ENCODE peak calls at places on chromosomes 1 and 21, in six cellular contexts. One of them, this sample, is unnamed.

GRCh38 chr1:203402609-203403337 is 51.9 kb upstream of the FMOD start:
- DNase-seq in CD8-positive, alpha-beta memory T cell: no peak
- DNase-seq in stimulated activated effector memory CD8-positive, alpha-beta T cell treated with anti-CD3 and anti-CD28 coated beads, Interleukin-12 subunit alpha, Interleukin-12 subunit beta, amount 100 ng/mL, for 72 hours: no peak
- DNase-seq in retina: no peak
- DNase-seq in non-pigmented ciliary epithelial cell: peak; percentile 38
- DNase-seq in H9: no peak
- DNase-seq in this sample: no peak

GRCh38 chr1:110787328-110788071 is 85.4 kb upstream of the CD53 start:
- DNase-seq in H9: no peak
- DNase-seq in retina: no peak
- DNase-seq in non-pigmented ciliary epithelial cell: no peak
- DNase-seq in CD8-positive, alpha-beta memory T cell: peak; percentile 77
- DNase-seq in stimulated activated effector memory CD8-positive, alpha-beta T cell treated with anti-CD3 and anti-CD28 coated beads, Interleukin-12 subunit alpha, Interleukin-12 subunit beta, amount 100 ng/mL, for 72 hours: no peak
- DNase-seq in this sample: peak; percentile 76

GRCh38 chr1:167454304-167454928 is 63.9 kb downstream of the CD247 start:
- DNase-seq in non-pigmented ciliary epithelial cell: no peak
- DNase-seq in H9: peak; percentile 66
- DNase-seq in retina: no peak
- DNase-seq in stimulated activated effector memory CD8-positive, alpha-beta T cell treated with anti-CD3 and anti-CD28 coated beads, Interleukin-12 subunit alpha, Interleukin-12 subunit beta, amount 100 ng/mL, for 72 hours: no peak
- DNase-seq in CD8-positive, alpha-beta memory T cell: no peak
- DNase-seq in this sample: no peak

GRCh38 chr21:38965910-38966504 is 160.3 kb downstream of the ETS2 start:
- DNase-seq in non-pigmented ciliary epithelial cell: no peak
- DNase-seq in CD8-positive, alpha-beta memory T cell: no peak
- DNase-seq in H9: peak; percentile 83
- DNase-seq in stimulated activated effector memory CD8-positive, alpha-beta T cell treated with anti-CD3 and anti-CD28 coated beads, Interleukin-12 subunit alpha, Interleukin-12 subunit beta, amount 100 ng/mL, for 72 hours: no peak
- DNase-seq in retina: peak; percentile 38
- DNase-seq in this sample: no peak

GRCh38 chr1:8752921-8753713 is 64.3 kb downstream of the RERE start:
- DNase-seq in CD8-positive, alpha-beta memory T cell: no peak
- DNase-seq in non-pigmented ciliary epithelial cell: no peak
- DNase-seq in stimulated activated effector memory CD8-positive, alpha-beta T cell treated with anti-CD3 and anti-CD28 coated beads, Interleukin-12 subunit alpha, Interleukin-12 subunit beta, amount 100 ng/mL, for 72 hours: no peak
- DNase-seq in H9: no peak
- DNase-seq in retina: no peak
- DNase-seq in this sample: no peak

GRCh38 chr1:32241011-32241763 is 5.8 kb upstream of the FAM167B start:
- DNase-seq in CD8-positive, alpha-beta memory T cell: no peak
- DNase-seq in retina: peak; percentile 87
- DNase-seq in non-pigmented ciliary epithelial cell: no peak
- DNase-seq in H9: peak; percentile 76
- DNase-seq in stimulated activated effector memory CD8-positive, alpha-beta T cell treated with anti-CD3 and anti-CD28 coated beads, Interleukin-12 subunit alpha, Interleukin-12 subunit beta, amount 100 ng/mL, for 72 hours: no peak
- DNase-seq in this sample: no peak

GRCh38 chr1:44012411-44012810 is 18.9 kb downstream of the SLC6A9 start:
- DNase-seq in non-pigmented ciliary epithelial cell: no peak
- DNase-seq in CD8-positive, alpha-beta memory T cell: no peak
- DNase-seq in stimulated activated effector memory CD8-positive, alpha-beta T cell treated with anti-CD3 and anti-CD28 coated beads, Interleukin-12 subunit alpha, Interleukin-12 subunit beta, amount 100 ng/mL, for 72 hours: no peak
- DNase-seq in retina: no peak
- DNase-seq in H9: no peak
- DNase-seq in this sample: no peak

GRCh38 chr1:234477373-234478151 is 1.4 kb downstream of the TARBP1 start:
- DNase-seq in non-pigmented ciliary epithelial cell: no peak
- DNase-seq in H9: no peak
- DNase-seq in stimulated activated effector memory CD8-positive, alpha-beta T cell treated with anti-CD3 and anti-CD28 coated beads, Interleukin-12 subunit alpha, Interleukin-12 subunit beta, amount 100 ng/mL, for 72 hours: no peak
- DNase-seq in retina: no peak
- DNase-seq in CD8-positive, alpha-beta memory T cell: no peak
- DNase-seq in this sample: no peak

GRCh38 chr21:36461277-36461917 is 18.5 kb downstream of the CLDN14 start:
- DNase-seq in stimulated activated effector memory CD8-positive, alpha-beta T cell treated with anti-CD3 and anti-CD28 coated beads, Interleukin-12 subunit alpha, Interleukin-12 subunit beta, amount 100 ng/mL, for 72 hours: no peak
- DNase-seq in retina: no peak
- DNase-seq in non-pigmented ciliary epithelial cell: no peak
- DNase-seq in CD8-positive, alpha-beta memory T cell: no peak
- DNase-seq in H9: no peak
- DNase-seq in this sample: no peak

GRCh38 chr1:237864338-237865244 is 26.1 kb downstream of the ZP4 start:
- DNase-seq in non-pigmented ciliary epithelial cell: no peak
- DNase-seq in stimulated activated effector memory CD8-positive, alpha-beta T cell treated with anti-CD3 and anti-CD28 coated beads, Interleukin-12 subunit alpha, Interleukin-12 subunit beta, amount 100 ng/mL, for 72 hours: peak; percentile 11
- DNase-seq in CD8-positive, alpha-beta memory T cell: no peak
- DNase-seq in H9: peak; percentile 81
- DNase-seq in retina: peak; percentile 90
- DNase-seq in this sample: no peak

GRCh38 chr1:20753589-20753988 is 21.1 kb upstream of the SH2D5 start:
- DNase-seq in non-pigmented ciliary epithelial cell: no peak
- DNase-seq in retina: no peak
- DNase-seq in H9: no peak
- DNase-seq in stimulated activated effector memory CD8-positive, alpha-beta T cell treated with anti-CD3 and anti-CD28 coated beads, Interleukin-12 subunit alpha, Interleukin-12 subunit beta, amount 100 ng/mL, for 72 hours: no peak
- DNase-seq in CD8-positive, alpha-beta memory T cell: no peak
- DNase-seq in this sample: no peak

GRCh38 chr1:113388621-113389355 is 1.5 kb upstream of the MAGI3 start:
- DNase-seq in H9: no peak
- DNase-seq in CD8-positive, alpha-beta memory T cell: no peak
- DNase-seq in non-pigmented ciliary epithelial cell: no peak
- DNase-seq in stimulated activated effector memory CD8-positive, alpha-beta T cell treated with anti-CD3 and anti-CD28 coated beads, Interleukin-12 subunit alpha, Interleukin-12 subunit beta, amount 100 ng/mL, for 72 hours: no peak
- DNase-seq in retina: peak; percentile 39
- DNase-seq in this sample: no peak

GRCh38 chr1:230170610-230171009 is 103.6 kb downstream of the GALNT2 start:
- DNase-seq in H9: peak; percentile 18
- DNase-seq in non-pigmented ciliary epithelial cell: no peak
- DNase-seq in CD8-positive, alpha-beta memory T cell: no peak
- DNase-seq in stimulated activated effector memory CD8-positive, alpha-beta T cell treated with anti-CD3 and anti-CD28 coated beads, Interleukin-12 subunit alpha, Interleukin-12 subunit beta, amount 100 ng/mL, for 72 hours: no peak
- DNase-seq in retina: no peak
- DNase-seq in this sample: no peak

GRCh38 chr1:43432171-43432860 is 21.4 kb downstream of the HYI start:
- DNase-seq in CD8-positive, alpha-beta memory T cell: no peak
- DNase-seq in stimulated activated effector memory CD8-positive, alpha-beta T cell treated with anti-CD3 and anti-CD28 coated beads, Interleukin-12 subunit alpha, Interleukin-12 subunit beta, amount 100 ng/mL, for 72 hours: no peak
- DNase-seq in retina: no peak
- DNase-seq in non-pigmented ciliary epithelial cell: no peak
- DNase-seq in H9: no peak
- DNase-seq in this sample: no peak

GRCh38 chr1:47906009-47906432 is 91.2 kb downstream of the TRABD2B start:
- DNase-seq in retina: no peak
- DNase-seq in H9: no peak
- DNase-seq in CD8-positive, alpha-beta memory T cell: no peak
- DNase-seq in stimulated activated effector memory CD8-positive, alpha-beta T cell treated with anti-CD3 and anti-CD28 coated beads, Interleukin-12 subunit alpha, Interleukin-12 subunit beta, amount 100 ng/mL, for 72 hours: no peak
- DNase-seq in non-pigmented ciliary epithelial cell: no peak
- DNase-seq in this sample: no peak

GRCh38 chr1:206911064-206911663 is 10.6 kb downstream of the FCMR start:
- DNase-seq in retina: peak; percentile 65
- DNase-seq in CD8-positive, alpha-beta memory T cell: peak; percentile 42
- DNase-seq in stimulated activated effector memory CD8-positive, alpha-beta T cell treated with anti-CD3 and anti-CD28 coated beads, Interleukin-12 subunit alpha, Interleukin-12 subunit beta, amount 100 ng/mL, for 72 hours: no peak
- DNase-seq in non-pigmented ciliary epithelial cell: peak; percentile 32
- DNase-seq in H9: no peak
- DNase-seq in this sample: peak; percentile 47

GRCh38 chr1:181608386-181608785 is 125.1 kb downstream of the CACNA1E start:
- DNase-seq in H9: no peak
- DNase-seq in retina: no peak
- DNase-seq in non-pigmented ciliary epithelial cell: no peak
- DNase-seq in CD8-positive, alpha-beta memory T cell: no peak
- DNase-seq in stimulated activated effector memory CD8-positive, alpha-beta T cell treated with anti-CD3 and anti-CD28 coated beads, Interleukin-12 subunit alpha, Interleukin-12 subunit beta, amount 100 ng/mL, for 72 hours: no peak
- DNase-seq in this sample: no peak

GRCh38 chr1:42937836-42938595 is 20.7 kb downstream of the SLC2A1 start:
- DNase-seq in CD8-positive, alpha-beta memory T cell: peak; percentile 33
- DNase-seq in H9: no peak
- DNase-seq in retina: no peak
- DNase-seq in non-pigmented ciliary epithelial cell: no peak
- DNase-seq in stimulated activated effector memory CD8-positive, alpha-beta T cell treated with anti-CD3 and anti-CD28 coated beads, Interleukin-12 subunit alpha, Interleukin-12 subunit beta, amount 100 ng/mL, for 72 hours: no peak
- DNase-seq in this sample: no peak

GRCh38 chr1:151790940-151791651 is 796 bp upstream of the TDRKH start:
- DNase-seq in retina: no peak
- DNase-seq in non-pigmented ciliary epithelial cell: no peak
- DNase-seq in CD8-positive, alpha-beta memory T cell: no peak
- DNase-seq in stimulated activated effector memory CD8-positive, alpha-beta T cell treated with anti-CD3 and anti-CD28 coated beads, Interleukin-12 subunit alpha, Interleukin-12 subunit beta, amount 100 ng/mL, for 72 hours: no peak
- DNase-seq in H9: no peak
- DNase-seq in this sample: no peak

GRCh38 chr1:226360106-226360746 is 47.7 kb downstream of the PARP1 start:
- DNase-seq in non-pigmented ciliary epithelial cell: no peak
- DNase-seq in H9: no peak
- DNase-seq in stimulated activated effector memory CD8-positive, alpha-beta T cell treated with anti-CD3 and anti-CD28 coated beads, Interleukin-12 subunit alpha, Interleukin-12 subunit beta, amount 100 ng/mL, for 72 hours: no peak
- DNase-seq in retina: no peak
- DNase-seq in CD8-positive, alpha-beta memory T cell: no peak
- DNase-seq in this sample: no peak

GRCh38 chr1:119554188-119554587 is 47.2 kb downstream of the HSD3B1 start:
- DNase-seq in CD8-positive, alpha-beta memory T cell: no peak
- DNase-seq in H9: no peak
- DNase-seq in non-pigmented ciliary epithelial cell: peak; percentile 86
- DNase-seq in stimulated activated effector memory CD8-positive, alpha-beta T cell treated with anti-CD3 and anti-CD28 coated beads, Interleukin-12 subunit alpha, Interleukin-12 subunit beta, amount 100 ng/mL, for 72 hours: no peak
- DNase-seq in retina: no peak
- DNase-seq in this sample: no peak

GRCh38 chr21:35083246-35083645 is 34.1 kb upstream of the RUNX1 start:
- DNase-seq in stimulated activated effector memory CD8-positive, alpha-beta T cell treated with anti-CD3 and anti-CD28 coated beads, Interleukin-12 subunit alpha, Interleukin-12 subunit beta, amount 100 ng/mL, for 72 hours: no peak
- DNase-seq in CD8-positive, alpha-beta memory T cell: no peak
- DNase-seq in H9: no peak
- DNase-seq in retina: no peak
- DNase-seq in non-pigmented ciliary epithelial cell: no peak
- DNase-seq in this sample: no peak

GRCh38 chr1:21628798-21629393 is 40.3 kb downstream of the RAP1GAP start:
- DNase-seq in stimulated activated effector memory CD8-positive, alpha-beta T cell treated with anti-CD3 and anti-CD28 coated beads, Interleukin-12 subunit alpha, Interleukin-12 subunit beta, amount 100 ng/mL, for 72 hours: no peak
- DNase-seq in CD8-positive, alpha-beta memory T cell: no peak
- DNase-seq in H9: no peak
- DNase-seq in non-pigmented ciliary epithelial cell: no peak
- DNase-seq in retina: no peak
- DNase-seq in this sample: no peak

GRCh38 chr1:15139654-15140350 is 13.7 kb upstream of the TMEM51 start:
- DNase-seq in retina: peak; percentile 38
- DNase-seq in CD8-positive, alpha-beta memory T cell: no peak
- DNase-seq in stimulated activated effector memory CD8-positive, alpha-beta T cell treated with anti-CD3 and anti-CD28 coated beads, Interleukin-12 subunit alpha, Interleukin-12 subunit beta, amount 100 ng/mL, for 72 hours: no peak
- DNase-seq in H9: peak; percentile 62
- DNase-seq in non-pigmented ciliary epithelial cell: no peak
- DNase-seq in this sample: no peak

GRCh38 chr1:115281143-115281542 is 56.9 kb downstream of the NGF start:
- DNase-seq in stimulated activated effector memory CD8-positive, alpha-beta T cell treated with anti-CD3 and anti-CD28 coated beads, Interleukin-12 subunit alpha, Interleukin-12 subunit beta, amount 100 ng/mL, for 72 hours: no peak
- DNase-seq in CD8-positive, alpha-beta memory T cell: no peak
- DNase-seq in non-pigmented ciliary epithelial cell: no peak
- DNase-seq in H9: no peak
- DNase-seq in retina: no peak
- DNase-seq in this sample: no peak

GRCh38 chr1:204882479-204882878 is 11.8 kb downstream of the NFASC start:
- DNase-seq in stimulated activated effector memory CD8-positive, alpha-beta T cell treated with anti-CD3 and anti-CD28 coated beads, Interleukin-12 subunit alpha, Interleukin-12 subunit beta, amount 100 ng/mL, for 72 hours: no peak
- DNase-seq in H9: no peak
- DNase-seq in non-pigmented ciliary epithelial cell: no peak
- DNase-seq in retina: no peak
- DNase-seq in CD8-positive, alpha-beta memory T cell: no peak
- DNase-seq in this sample: no peak

GRCh38 chr1:84060781-84061180 is 61.8 kb upstream of the TTLL7 start:
- DNase-seq in retina: no peak
- DNase-seq in non-pigmented ciliary epithelial cell: no peak
- DNase-seq in stimulated activated effector memory CD8-positive, alpha-beta T cell treated with anti-CD3 and anti-CD28 coated beads, Interleukin-12 subunit alpha, Interleukin-12 subunit beta, amount 100 ng/mL, for 72 hours: no peak
- DNase-seq in H9: no peak
- DNase-seq in CD8-positive, alpha-beta memory T cell: no peak
- DNase-seq in this sample: no peak

GRCh38 chr1:91944087-91944486 is 5.1 kb upstream of the BRDT start:
- DNase-seq in CD8-positive, alpha-beta memory T cell: no peak
- DNase-seq in retina: no peak
- DNase-seq in stimulated activated effector memory CD8-positive, alpha-beta T cell treated with anti-CD3 and anti-CD28 coated beads, Interleukin-12 subunit alpha, Interleukin-12 subunit beta, amount 100 ng/mL, for 72 hours: no peak
- DNase-seq in H9: peak; percentile 37
- DNase-seq in non-pigmented ciliary epithelial cell: no peak
- DNase-seq in this sample: no peak

GRCh38 chr1:96116707-96117106 is 604.9 kb upstream of the PTBP2 start:
- DNase-seq in retina: peak; percentile 64
- DNase-seq in CD8-positive, alpha-beta memory T cell: no peak
- DNase-seq in non-pigmented ciliary epithelial cell: peak; percentile 60
- DNase-seq in stimulated activated effector memory CD8-positive, alpha-beta T cell treated with anti-CD3 and anti-CD28 coated beads, Interleukin-12 subunit alpha, Interleukin-12 subunit beta, amount 100 ng/mL, for 72 hours: no peak
- DNase-seq in H9: no peak
- DNase-seq in this sample: no peak

GRCh38 chr1:65946960-65947359 is 154.3 kb downstream of the PDE4B start:
- DNase-seq in retina: no peak
- DNase-seq in H9: no peak
- DNase-seq in CD8-positive, alpha-beta memory T cell: no peak
- DNase-seq in stimulated activated effector memory CD8-positive, alpha-beta T cell treated with anti-CD3 and anti-CD28 coated beads, Interleukin-12 subunit alpha, Interleukin-12 subunit beta, amount 100 ng/mL, for 72 hours: no peak
- DNase-seq in non-pigmented ciliary epithelial cell: no peak
- DNase-seq in this sample: no peak

GRCh38 chr1:26072305-26072704 is 4.9 kb upstream of the TRIM63 start:
- DNase-seq in H9: no peak
- DNase-seq in non-pigmented ciliary epithelial cell: no peak
- DNase-seq in stimulated activated effector memory CD8-positive, alpha-beta T cell treated with anti-CD3 and anti-CD28 coated beads, Interleukin-12 subunit alpha, Interleukin-12 subunit beta, amount 100 ng/mL, for 72 hours: no peak
- DNase-seq in CD8-positive, alpha-beta memory T cell: no peak
- DNase-seq in retina: no peak
- DNase-seq in this sample: no peak

GRCh38 chr1:76826072-76826827 is 41.0 kb upstream of the ST6GALNAC5 start:
- DNase-seq in H9: no peak
- DNase-seq in non-pigmented ciliary epithelial cell: peak; percentile 24
- DNase-seq in stimulated activated effector memory CD8-positive, alpha-beta T cell treated with anti-CD3 and anti-CD28 coated beads, Interleukin-12 subunit alpha, Interleukin-12 subunit beta, amount 100 ng/mL, for 72 hours: no peak
- DNase-seq in retina: no peak
- DNase-seq in CD8-positive, alpha-beta memory T cell: no peak
- DNase-seq in this sample: no peak

GRCh38 chr1:42675467-42675866 is 6.8 kb upstream of the YBX1 start:
- DNase-seq in retina: no peak
- DNase-seq in CD8-positive, alpha-beta memory T cell: no peak
- DNase-seq in H9: no peak
- DNase-seq in stimulated activated effector memory CD8-positive, alpha-beta T cell treated with anti-CD3 and anti-CD28 coated beads, Interleukin-12 subunit alpha, Interleukin-12 subunit beta, amount 100 ng/mL, for 72 hours: no peak
- DNase-seq in non-pigmented ciliary epithelial cell: no peak
- DNase-seq in this sample: no peak

GRCh38 chr1:184624626-184625025 is 130.0 kb downstream of the EDEM3 start:
- DNase-seq in stimulated activated effector memory CD8-positive, alpha-beta T cell treated with anti-CD3 and anti-CD28 coated beads, Interleukin-12 subunit alpha, Interleukin-12 subunit beta, amount 100 ng/mL, for 72 hours: no peak
- DNase-seq in CD8-positive, alpha-beta memory T cell: no peak
- DNase-seq in retina: no peak
- DNase-seq in H9: no peak
- DNase-seq in non-pigmented ciliary epithelial cell: no peak
- DNase-seq in this sample: no peak